ENCODE peak calls at places on chromosomes 5 and 9, in four cellular contexts. One of them, this sample, is unnamed.

GRCh38 chr9:93650448-93650847 is 74.1 kb downstream of the PHF2 start:
- DNase-seq in AG09309: no peak
- DNase-seq in HS-27A: no peak
- DNase-seq in T follicular helper cell: no peak
- DNase-seq in this sample: no peak

GRCh38 chr9:127574089-127574921 is 37.8 kb upstream of the STXBP1 start:
- DNase-seq in AG09309: no peak
- DNase-seq in HS-27A: no peak
- DNase-seq in T follicular helper cell: no peak
- DNase-seq in this sample: peak

GRCh38 chr5:180353963-180354574 is 933 bp upstream of the GFPT2 start:
- DNase-seq in AG09309: no peak
- DNase-seq in HS-27A: no peak
- DNase-seq in T follicular helper cell: no peak
- DNase-seq in this sample: no peak

GRCh38 chr9:80147866-80148265 is 576.1 kb downstream of the TLE4 start:
- DNase-seq in AG09309: no peak
- DNase-seq in HS-27A: no peak
- DNase-seq in T follicular helper cell: no peak
- DNase-seq in this sample: no peak

GRCh38 chr5:159403906-159404641 is 73.8 kb upstream of the IL12B start:
- DNase-seq in AG09309: no peak
- DNase-seq in HS-27A: no peak
- DNase-seq in T follicular helper cell: no peak
- DNase-seq in this sample: peak

GRCh38 chr9:16689352-16689938 is 181.0 kb downstream of the BNC2 start:
- DNase-seq in AG09309: no peak
- DNase-seq in HS-27A: no peak
- DNase-seq in T follicular helper cell: no peak
- DNase-seq in this sample: peak

GRCh38 chr5:68834486-68834885 is 259.3 kb upstream of the SLC30A5 start:
- DNase-seq in AG09309: peak
- DNase-seq in HS-27A: no peak
- DNase-seq in T follicular helper cell: no peak
- DNase-seq in this sample: no peak

GRCh38 chr9:93958875-93959682 is 3.9 kb upstream of the BARX1 start:
- DNase-seq in AG09309: no peak
- DNase-seq in HS-27A: no peak
- DNase-seq in T follicular helper cell: no peak
- DNase-seq in this sample: no peak

GRCh38 chr9:91837982-91838731 is 111.9 kb downstream of the ROR2 start:
- DNase-seq in AG09309: no peak
- DNase-seq in HS-27A: no peak
- DNase-seq in T follicular helper cell: no peak
- DNase-seq in this sample: peak

GRCh38 chr5:96297867-96298266 is 135.2 kb downstream of the PCSK1 start:
- DNase-seq in AG09309: peak
- DNase-seq in HS-27A: no peak
- DNase-seq in T follicular helper cell: no peak
- DNase-seq in this sample: no peak

GRCh38 chr5:111975133-111975532 is 218.1 kb upstream of the NREP start:
- DNase-seq in AG09309: no peak
- DNase-seq in HS-27A: no peak
- DNase-seq in T follicular helper cell: no peak
- DNase-seq in this sample: no peak

GRCh38 chr5:20276061-20276958 is 288.3 kb upstream of the CDH18 start:
- DNase-seq in AG09309: no peak
- DNase-seq in HS-27A: peak
- DNase-seq in T follicular helper cell: no peak
- DNase-seq in this sample: no peak

GRCh38 chr9:109001275-109001676 is 12.0 kb downstream of the CTNNAL1 start:
- DNase-seq in AG09309: peak
- DNase-seq in HS-27A: peak
- DNase-seq in T follicular helper cell: no peak
- DNase-seq in this sample: no peak

GRCh38 chr5:149367249-149367971 is 9.6 kb downstream of the PCYOX1L start:
- DNase-seq in AG09309: no peak
- DNase-seq in HS-27A: peak
- DNase-seq in T follicular helper cell: peak
- DNase-seq in this sample: peak

GRCh38 chr5:175681045-175681974 is 23.4 kb downstream of the HRH2 start:
- DNase-seq in AG09309: no peak
- DNase-seq in HS-27A: no peak
- DNase-seq in T follicular helper cell: no peak
- DNase-seq in this sample: no peak

GRCh38 chr5:1316941-1317340 is 22.1 kb upstream of the TERT start:
- DNase-seq in AG09309: no peak
- DNase-seq in HS-27A: no peak
- DNase-seq in T follicular helper cell: no peak
- DNase-seq in this sample: no peak

GRCh38 chr5:107542428-107542827 is 128.3 kb downstream of the EFNA5 start:
- DNase-seq in AG09309: peak
- DNase-seq in HS-27A: peak
- DNase-seq in T follicular helper cell: no peak
- DNase-seq in this sample: peak

GRCh38 chr5:79621056-79621455 is 8.8 kb downstream of the TENT2 start:
- DNase-seq in AG09309: peak
- DNase-seq in HS-27A: no peak
- DNase-seq in T follicular helper cell: no peak
- DNase-seq in this sample: no peak

GRCh38 chr5:121182788-121183490 is 668.7 kb upstream of the FTMT start:
- DNase-seq in AG09309: no peak
- DNase-seq in HS-27A: no peak
- DNase-seq in T follicular helper cell: no peak
- DNase-seq in this sample: no peak

GRCh38 chr9:111412280-111412679 is 71.9 kb downstream of the ECPAS start:
- DNase-seq in AG09309: no peak
- DNase-seq in HS-27A: no peak
- DNase-seq in T follicular helper cell: no peak
- DNase-seq in this sample: no peak

This sample was measured in DMS153.